ENCODE peak calls at places on chromosome 1, in nine cellular contexts. D, U, N, Z, C, I, F, Y and A are unnamed samples.

GRCh38 chr1:207050768-207051614 is at the start of gene YOD1:
- DNase-seq in D (peak; percentile 70), U (peak; percentile 88), N (peak; percentile 96), Z (peak; percentile 80), C (peak; percentile 91), I (peak; percentile 95), F (peak; percentile 80), Y (peak; percentile 63), A (peak; percentile 97)

GRCh38 chr1:230398856-230399255 is 27.3 kb downstream of the PGBD5 start:
- DNase-seq in D (no peak), U (no peak), N (no peak), Z (no peak), C (no peak), I (no peak), F (no peak), Y (no peak), A (no peak)

GRCh38 chr1:154752273-154753030 is 117.6 kb downstream of the KCNN3 start:
- DNase-seq in D (no peak), U (peak; percentile 24), N (peak; percentile 50), Z (no peak), C (no peak), I (no peak), F (no peak), Y (no peak), A (no peak)

GRCh38 chr1:30664103-30664755 is 59.2 kb downstream of the MATN1 start:
- DNase-seq in D (no peak), U (peak; percentile 23), N (no peak), Z (no peak), C (peak; percentile 37), I (no peak), F (no peak), Y (no peak), A (no peak)

GRCh38 chr1:18109756-18110597 is 2.4 kb downstream of the IGSF21 start:
- DNase-seq in D (no peak), U (no peak), N (peak; percentile 69), Z (no peak), C (peak; percentile 53), I (no peak), F (peak; percentile 25), Y (no peak), A (peak; percentile 97)

GRCh38 chr1:3746784-3747521 is 5.3 kb upstream of the CCDC27 start:
- DNase-seq in D (no peak), U (peak; percentile 95), N (peak; percentile 95), Z (peak; percentile 76), C (peak; percentile 92), I (peak; percentile 76), F (peak; percentile 78), Y (peak; percentile 4), A (peak; percentile 95)

GRCh38 chr1:209150114-209150513 is 433.4 kb upstream of the CAMK1G start:
- DNase-seq in D (peak; percentile 23), U (no peak), N (no peak), Z (no peak), C (no peak), I (peak; percentile 84), F (no peak), Y (no peak), A (peak; percentile 83)

GRCh38 chr1:160024195-160024905 is 7.4 kb downstream of the PIGM start:
- DNase-seq in D (no peak), U (no peak), N (no peak), Z (no peak), C (no peak), I (no peak), F (no peak), Y (no peak), A (no peak)

GRCh38 chr1:23393706-23394105 is 24.1 kb upstream of the ZNF436 start:
- DNase-seq in D (no peak), U (no peak), N (no peak), Z (no peak), C (peak; percentile 37), I (no peak), F (no peak), Y (no peak), A (no peak)

GRCh38 chr1:81414417-81415087 is 386.2 kb upstream of the ADGRL2 start:
- DNase-seq in D (no peak), U (no peak), N (peak; percentile 59), Z (no peak), C (peak; percentile 60), I (peak; percentile 65), F (no peak), Y (no peak), A (peak; percentile 83)

GRCh38 chr1:168767885-168768584 is 39.0 kb upstream of the DPT start:
- DNase-seq in D (no peak), U (no peak), N (no peak), Z (no peak), C (no peak), I (no peak), F (no peak), Y (no peak), A (no peak)

GRCh38 chr1:168613038-168613451 is 36.6 kb downstream of the XCL1 start:
- DNase-seq in D (no peak), U (no peak), N (no peak), Z (no peak), C (no peak), I (no peak), F (no peak), Y (no peak), A (no peak)

GRCh38 chr1:47992720-47993119 is 4.5 kb downstream of the TRABD2B start:
- DNase-seq in D (no peak), U (no peak), N (no peak), Z (no peak), C (no peak), I (no peak), F (no peak), Y (no peak), A (no peak)